ENCODE peak calls at places on chromosome 5, in nine cellular contexts. H, E, Z, S, W, J, I, G and X are unnamed samples.

GRCh38 chr5:114744406-114744805 is 382.5 kb downstream of the KCNN2 start:
- DNase-seq in H (no peak), E (no peak), Z (no peak), S (no peak), W (no peak), J (no peak), I (no peak), G (no peak), X (no peak)

GRCh38 chr5:83077662-83078261 is 415 bp downstream of the XRCC4 start:
- DNase-seq in H (no peak), E (no peak), Z (no peak), S (no peak), W (peak; percentile 46), J (no peak), I (no peak), G (no peak), X (peak; percentile 14)

GRCh38 chr5:154610321-154611154 is 132.5 kb upstream of the HAND1 start:
- DNase-seq in H (peak; percentile 76), E (peak; percentile 40), Z (no peak), S (peak; percentile 91), W (peak; percentile 84), J (peak; percentile 85), I (peak; percentile 29), G (peak; percentile 51), X (peak; percentile 89)

GRCh38 chr5:84379749-84380148 is 4.9 kb downstream of the EDIL3 start:
- DNase-seq in H (no peak), E (no peak), Z (no peak), S (no peak), W (no peak), J (no peak), I (no peak), G (no peak), X (no peak)

GRCh38 chr5:140992878-140993277 is 26.6 kb downstream of the PCDHAC2 start:
- DNase-seq in H (no peak), E (no peak), Z (no peak), S (no peak), W (no peak), J (no peak), I (no peak), G (no peak), X (no peak)

GRCh38 chr5:127396490-127397155 is 106.0 kb downstream of the MEGF10 start:
- DNase-seq in H (no peak), E (no peak), Z (no peak), S (peak; percentile 37), W (no peak), J (no peak), I (no peak), G (no peak), X (no peak)

GRCh38 chr5:111135946-111136345 is 43.8 kb downstream of the WDR36 start:
- DNase-seq in H (no peak), E (peak; percentile 69), Z (no peak), S (no peak), W (no peak), J (no peak), I (no peak), G (peak; percentile 24), X (no peak)

GRCh38 chr5:132655821-132656773 is 1.9 kb upstream of the IL13 start:
- DNase-seq in H (no peak), E (no peak), Z (peak; percentile 77), S (peak; percentile 60), W (no peak), J (peak; percentile 63), I (peak; percentile 10), G (no peak), X (peak; percentile 43)

GRCh38 chr5:69049796-69050195 is 44.0 kb upstream of the SLC30A5 start:
- DNase-seq in H (no peak), E (no peak), Z (no peak), S (no peak), W (no peak), J (no peak), I (no peak), G (no peak), X (no peak)

GRCh38 chr5:180290568-180291233 is 1.2 kb downstream of the MAPK9 start:
- DNase-seq in H (no peak), E (no peak), Z (no peak), S (no peak), W (no peak), J (no peak), I (no peak), G (no peak), X (no peak)

GRCh38 chr5:172941067-172941516 is 18.1 kb upstream of the RPL26L1 start:
- DNase-seq in H (no peak), E (no peak), Z (no peak), S (no peak), W (no peak), J (no peak), I (no peak), G (no peak), X (no peak)

GRCh38 chr5:101590384-101590783 is 687.3 kb upstream of the ST8SIA4 start:
- DNase-seq in H (peak; percentile 12), E (no peak), Z (no peak), S (no peak), W (peak; percentile 13), J (no peak), I (no peak), G (no peak), X (peak; percentile 4)

GRCh38 chr5:151264113-151264512 is 11.1 kb downstream of the GM2A start:
- DNase-seq in H (no peak), E (peak; percentile 91), Z (no peak), S (no peak), W (no peak), J (no peak), I (no peak), G (no peak), X (peak; percentile 35)

GRCh38 chr5:11126844-11127243 is 365.8 kb upstream of the DAP start:
- DNase-seq in H (no peak), E (no peak), Z (no peak), S (peak; percentile 73), W (no peak), J (no peak), I (no peak), G (no peak), X (no peak)

GRCh38 chr5:53607896-53608295 is 47.5 kb downstream of the NDUFS4 start:
- DNase-seq in H (no peak), E (no peak), Z (no peak), S (no peak), W (no peak), J (no peak), I (no peak), G (no peak), X (no peak)

GRCh38 chr5:41637424-41637823 is 127.0 kb upstream of the PLCXD3 start:
- DNase-seq in H (no peak), E (peak; percentile 2), Z (no peak), S (peak; percentile 15), W (no peak), J (no peak), I (no peak), G (no peak), X (no peak)

GRCh38 chr5:41637869-41638268 is 127.5 kb upstream of the PLCXD3 start:
- DNase-seq in H (peak; percentile 7), E (no peak), Z (no peak), S (no peak), W (no peak), J (no peak), I (no peak), G (no peak), X (no peak)

GRCh38 chr5:41641621-41642020 is 131.2 kb upstream of the PLCXD3 start:
- DNase-seq in H (no peak), E (no peak), Z (no peak), S (no peak), W (no peak), J (no peak), I (no peak), G (no peak), X (no peak)

GRCh38 chr5:41638685-41639084 is 128.3 kb upstream of the PLCXD3 start:
- DNase-seq in H (no peak), E (no peak), Z (no peak), S (no peak), W (peak; percentile 56), J (no peak), I (no peak), G (no peak), X (no peak)

DNA sequence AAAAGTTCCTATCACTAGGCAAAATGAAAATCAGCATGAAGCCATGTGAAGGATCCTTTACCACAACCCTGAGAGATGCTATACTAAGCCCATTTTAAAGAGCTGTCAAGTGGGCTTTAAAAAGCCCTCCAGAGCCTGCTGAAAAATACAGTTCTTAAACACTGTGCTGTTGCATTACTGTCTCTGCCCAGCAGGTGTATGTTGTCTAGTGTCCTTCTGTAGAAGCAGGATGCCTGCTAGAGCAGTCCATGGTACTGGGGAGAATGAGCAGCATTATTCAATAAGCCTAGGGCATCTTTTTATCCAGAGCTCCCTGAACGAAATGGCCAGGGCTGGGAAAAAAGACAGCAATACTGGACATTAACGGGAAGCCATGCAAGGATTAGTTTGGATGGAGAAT is 126.2 kb upstream of the PLCXD3 start:
- DNase-seq in H (peak; percentile 22), E (no peak), Z (no peak), S (no peak), W (peak; percentile 18), J (peak; percentile 22), I (no peak), G (no peak), X (peak; percentile 10)
- TF ChIP-seq CTCF in H (peak; percentile 59), E (peak; percentile 10), Z (no peak), S (no peak), W (peak; percentile 8), J (peak; percentile 47), I (no peak), G (peak; percentile 33), X (no peak)

GRCh38 chr5:36079200-36079761 is 12.6 kb upstream of the UGT3A2 start:
- DNase-seq in H (peak; percentile 61), E (peak; percentile 62), Z (no peak), S (no peak), W (peak; percentile 71), J (peak; percentile 34), I (no peak), G (no peak), X (peak; percentile 53)
- TF ChIP-seq CTCF in H (peak; percentile 70), E (peak; percentile 77), Z (no peak), S (peak; percentile 51), W (peak; percentile 71), J (peak; percentile 65), I (peak; percentile 64), G (peak; percentile 68), X (peak; percentile 66)

DNA sequence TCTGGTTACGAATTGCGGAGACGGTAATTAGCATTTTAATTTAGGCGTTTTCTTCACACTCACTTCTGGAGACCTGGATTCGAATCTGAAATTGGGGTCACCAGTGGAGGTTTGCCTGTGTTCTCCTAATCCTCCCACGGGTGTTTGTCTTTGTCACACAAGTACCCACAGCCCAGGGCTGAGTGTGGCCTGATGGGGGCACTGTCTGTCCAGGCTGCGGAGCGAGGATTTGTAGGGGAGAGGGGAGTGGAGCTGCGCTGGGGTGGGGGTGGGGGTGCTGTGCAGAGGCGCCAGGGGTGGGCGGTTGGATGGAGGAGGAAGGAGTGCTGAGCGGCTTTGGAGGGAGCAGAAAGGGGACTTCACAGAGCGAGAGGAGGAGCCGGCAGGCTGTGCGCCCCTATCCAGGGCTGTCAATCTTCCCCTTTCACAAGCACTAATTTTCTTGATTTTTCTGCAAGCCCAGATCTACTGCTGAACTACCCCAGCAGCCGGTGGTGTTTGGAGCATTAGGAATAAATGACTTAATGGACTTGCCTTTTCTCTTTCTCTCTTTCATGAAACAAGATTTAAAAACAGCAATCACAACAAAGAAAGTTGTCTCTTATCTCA is 53.1 kb downstream of the TSPAN17 start:
- DNase-seq in H (no peak), E (no peak), Z (no peak), S (no peak), W (no peak), J (peak; percentile 44), I (no peak), G (no peak), X (peak; percentile 29)
- TF ChIP-seq CTCF in H (peak; percentile 69), E (peak; percentile 46), Z (no peak), S (no peak), W (peak; percentile 10), J (no peak), I (no peak), G (peak; percentile 36), X (peak; percentile 12)

GRCh38 chr5:174523311-174524159 is 200.8 kb upstream of the MSX2 start:
- DNase-seq in H (no peak), E (no peak), Z (no peak), S (no peak), W (peak; percentile 52), J (no peak), I (no peak), G (no peak), X (no peak)
- TF ChIP-seq CTCF in H (peak; percentile 42), E (peak; percentile 55), Z (no peak), S (no peak), W (peak; percentile 46), J (no peak), I (no peak), G (peak; percentile 26), X (no peak)